ENCODE peak calls at places on chromosomes 2 and 18, in five cellular contexts. L is foreskin fibroblast, T is progenitor cell of endocrine pancreas, D is esophagus squamous epithelium, S is endothelial cell. F is an unnamed sample.

GRCh38 chr2:173079141-173079540 is 3.5 kb downstream of the MAP3K20 start:
- DNase-seq in L (no peak), T (no peak), D (no peak), S (no peak), F (no peak)

GRCh38 chr18:57784034-57784815 is 18.9 kb downstream of the ATP8B1 start:
- DNase-seq in L (no peak), T (no peak), D (no peak), S (peak), F (no peak)

GRCh38 chr2:106886916-106887758 is 1.2 kb upstream of the ST6GAL2 start:
- DNase-seq in L (no peak), T (peak), D (no peak), S (peak), F (no peak)

GRCh38 chr2:235930701-235931100 is 237.5 kb downstream of the GBX2 start:
- DNase-seq in L (no peak), T (no peak), D (no peak), S (no peak), F (no peak)

GRCh38 chr2:137987011-137987410 is 22.7 kb downstream of the HNMT start:
- DNase-seq in L (no peak), T (no peak), D (no peak), S (no peak), F (no peak)

GRCh38 chr2:231709981-231710750 is 1.8 kb downstream of the PTMA start:
- DNase-seq in L (peak), T (peak), D (no peak), S (peak), F (peak)

GRCh38 chr2:100887039-100887578 is 67.2 kb downstream of the NPAS2 start:
- DNase-seq in L (no peak), T (no peak), D (no peak), S (no peak), F (no peak)

GRCh38 chr2:39128919-39129391 is 8.1 kb upstream of the SOS1 start:
- DNase-seq in L (no peak), T (no peak), D (no peak), S (no peak), F (peak)

GRCh38 chr2:43343573-43344304 is 117.3 kb upstream of the ZFP36L2 start:
- DNase-seq in L (peak), T (no peak), D (no peak), S (no peak), F (no peak)

GRCh38 chr2:5959836-5960820 is 267.9 kb downstream of the SOX11 start:
- DNase-seq in L (no peak), T (no peak), D (no peak), S (no peak), F (no peak)

DNA sequence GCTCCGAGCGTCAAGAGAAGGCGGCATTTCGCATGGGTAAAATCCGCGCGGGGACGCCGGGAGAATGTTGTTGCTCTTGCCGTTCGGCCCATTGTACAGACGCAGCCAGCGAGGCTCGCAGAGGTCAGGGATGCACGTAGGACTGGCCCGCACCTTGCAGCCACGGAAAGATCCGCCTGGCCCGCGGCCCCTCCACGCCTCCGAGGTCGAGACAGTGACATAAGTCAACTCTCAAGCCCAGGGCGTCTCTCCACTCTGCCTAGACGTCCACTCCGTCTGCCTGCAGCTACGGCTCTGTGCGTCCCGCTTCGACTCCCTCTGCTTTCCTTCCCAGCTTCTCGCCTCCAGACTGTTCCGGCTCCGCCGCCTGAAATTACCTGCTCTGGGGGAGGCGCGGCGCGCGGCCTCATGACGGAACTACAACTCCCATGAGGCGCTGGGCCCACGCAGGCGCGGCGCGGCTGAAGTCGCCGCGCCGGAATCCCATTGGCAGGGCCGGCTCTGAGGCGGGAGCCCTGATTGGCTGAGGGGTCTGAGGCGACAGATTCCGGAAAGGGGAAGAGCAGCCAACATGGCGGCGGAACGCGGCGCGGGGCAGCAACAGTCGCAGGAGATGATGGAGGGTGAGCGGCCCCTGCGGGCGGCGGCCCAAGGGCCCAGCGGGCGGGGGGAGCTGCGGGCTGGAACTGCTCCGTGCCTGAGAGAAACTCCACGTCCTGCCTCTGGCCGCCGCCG is at the start of gene PPP1R7:
- DNase-seq in L (peak), T (peak), D (peak), S (peak), F (peak)
- TF ChIP-seq CTCF in L (no peak), T (no peak), D (no peak), S (no peak), F (no peak)

DNA sequence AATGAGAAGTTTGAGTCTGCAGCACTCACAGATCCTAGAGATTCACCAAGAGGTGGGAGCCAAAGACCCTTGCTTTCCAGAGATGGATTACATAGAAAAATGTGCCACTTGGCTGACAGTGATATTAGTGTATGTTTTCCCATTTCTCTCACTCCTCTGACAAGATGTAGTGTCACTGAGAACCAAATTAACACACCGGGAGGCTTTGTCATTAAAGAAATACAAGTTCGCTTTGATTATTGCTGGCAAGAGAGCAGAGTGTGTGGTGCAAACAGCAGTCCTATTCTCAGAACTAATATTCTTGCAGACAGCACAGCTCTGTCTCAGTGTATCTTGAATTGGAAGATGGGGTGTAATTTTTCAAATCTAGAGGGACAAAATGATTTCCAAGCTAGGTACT is 171.6 kb upstream of the SETBP1 start:
- DNase-seq in L (no peak), T (no peak), D (no peak), S (no peak), F (no peak)
- TF ChIP-seq CTCF in L (no peak), T (no peak), D (no peak), S (no peak), F (no peak)

GRCh38 chr18:42611134-42611533 is 504.4 kb downstream of the RIT2 start:
- DNase-seq in L (no peak), T (no peak), D (no peak), S (no peak), F (no peak)
- TF ChIP-seq CTCF in L (no peak), T (no peak), D (no peak), S (no peak), F (no peak)

DNA sequence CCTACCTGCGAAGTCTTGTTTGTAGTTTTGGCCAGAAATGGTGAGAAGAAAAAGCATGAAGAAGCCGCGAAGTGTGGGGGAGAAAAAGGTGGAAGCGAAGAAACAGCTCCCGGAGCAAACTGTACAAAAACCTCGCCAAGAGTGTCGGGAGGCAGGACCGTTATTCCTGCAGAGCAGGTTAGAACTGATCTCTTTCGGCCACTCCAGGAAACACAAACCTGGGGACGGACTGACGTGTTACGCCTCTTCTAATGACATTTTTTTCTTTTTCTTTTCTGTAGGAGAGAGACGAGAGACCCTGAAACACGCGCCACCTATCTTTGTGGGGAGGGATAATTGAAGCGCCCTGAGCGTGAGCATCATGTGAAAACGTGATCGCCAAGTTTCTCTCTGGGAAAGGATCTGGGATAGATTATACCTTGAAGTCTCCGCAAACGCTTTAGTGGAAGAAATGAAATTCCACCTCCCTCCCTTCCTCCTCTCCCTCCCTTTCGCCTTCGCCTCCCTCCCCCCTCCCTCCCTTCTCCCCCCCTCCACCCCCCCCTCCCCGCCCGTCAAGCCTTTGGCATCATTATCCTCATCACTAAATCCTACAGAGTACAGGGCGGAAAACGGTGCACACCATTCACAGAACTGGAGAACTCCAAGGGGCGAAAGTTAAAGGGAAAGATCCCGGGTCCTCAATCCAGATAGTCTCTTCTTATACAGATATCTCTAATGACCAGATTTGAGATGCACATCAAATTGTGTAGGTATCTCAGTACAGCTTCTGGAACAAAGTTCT is at the start of gene ZEB2:
- DNase-seq in L (peak), T (no peak), D (no peak), S (peak), F (peak)
- TF ChIP-seq CTCF in L (peak), T (no peak), D (peak), S (peak), F (peak)

DNA sequence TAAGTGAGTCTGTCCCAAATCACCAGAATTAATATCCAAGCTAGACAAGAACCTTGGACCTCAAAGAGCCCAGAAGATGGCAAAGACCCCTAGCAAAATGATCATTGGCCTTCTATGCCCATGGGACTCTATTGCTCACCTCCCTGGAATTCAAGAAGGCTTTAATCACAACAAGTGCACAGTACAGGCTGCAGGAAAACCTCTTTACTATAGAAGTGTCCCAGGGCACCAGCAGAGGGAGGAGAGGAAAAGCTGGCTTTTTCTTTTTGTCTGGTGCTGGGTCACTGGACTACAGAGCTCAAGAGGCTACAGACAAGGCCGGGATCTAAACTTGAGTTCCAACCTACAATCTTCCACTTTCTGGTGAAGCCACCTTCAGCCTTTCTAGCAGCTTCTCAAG is 88.3 kb upstream of the PPP1CB start:
- DNase-seq in L (peak), T (no peak), D (no peak), S (no peak), F (no peak)
- TF ChIP-seq CTCF in L (peak), T (peak), D (no peak), S (no peak), F (no peak)

DNA sequence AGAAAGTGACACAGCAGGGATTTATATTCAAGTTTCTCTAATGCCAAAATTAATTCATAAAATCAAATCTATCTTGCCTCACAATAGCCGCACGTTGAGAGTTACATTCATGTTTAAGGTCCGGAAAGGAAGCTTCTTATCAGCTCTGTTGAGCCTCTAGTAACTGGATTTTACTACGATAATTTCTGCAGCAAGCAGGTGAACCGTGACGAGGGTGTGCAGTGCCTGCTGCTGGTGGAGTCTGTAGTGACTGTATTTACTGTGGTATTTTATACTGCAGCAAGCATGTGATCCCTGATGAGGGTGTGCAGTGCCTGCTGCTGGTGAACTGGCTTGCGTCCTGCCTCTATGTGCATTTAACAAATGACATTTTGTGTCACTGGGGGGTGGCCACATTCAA is 120.0 kb downstream of the SNTG2 start:
- DNase-seq in L (no peak), T (no peak), D (no peak), S (no peak), F (no peak)
- TF ChIP-seq CTCF in L (no peak), T (no peak), D (no peak), S (no peak), F (no peak)